ENCODE peak calls at places on chromosomes 4 and X, in five cellular contexts. U is upper lobe of left lung, G is HCT116, R is hepatocyte, Y is neural progenitor cell. B is an unnamed sample.
A peak's percentile ranks its signal among the peaks of the same experiment; 100 is the strongest.

GRCh38 chr4:135739354-135739753 is 1537.8 kb upstream of the PABPC4L start:
- DNase-seq in U (no peak), G (no peak), R (no peak), Y (no peak), B (no peak)

GRCh38 chrX:41781500-41781899 is 57.5 kb downstream of the GPR82 start:
- DNase-seq in U (no peak), G (peak; percentile 31), R (peak; percentile 60), Y (peak; percentile 59), B (no peak)

GRCh38 chr4:164384416-164384815 is 369.5 kb upstream of the SMIM31 start:
- DNase-seq in U (no peak), G (no peak), R (no peak), Y (no peak), B (no peak)

GRCh38 chrX:70424801-70425200 is 1.7 kb downstream of the GDPD2 start:
- DNase-seq in U (peak; percentile 44), G (no peak), R (no peak), Y (no peak), B (no peak)

GRCh38 chrX:42378857-42379256 is 399.1 kb downstream of the PPP1R2C start:
- DNase-seq in U (no peak), G (no peak), R (no peak), Y (no peak), B (no peak)

GRCh38 chrX:12804655-12805054 is 13.4 kb downstream of the PRPS2 start:
- DNase-seq in U (no peak), G (no peak), R (no peak), Y (no peak), B (no peak)

GRCh38 chr4:46765465-46765864 is 143.6 kb downstream of the COX7B2 start:
- DNase-seq in U (no peak), G (no peak), R (no peak), Y (no peak), B (no peak)

GRCh38 chrX:15146515-15146914 is 123.4 kb downstream of the ASB9 start:
- DNase-seq in U (no peak), G (no peak), R (peak; percentile 8), Y (peak; percentile 39), B (no peak)

GRCh38 chr4:166042510-166043055 is 169.5 kb downstream of the TLL1 start:
- DNase-seq in U (no peak), G (no peak), R (no peak), Y (peak; percentile 19), B (no peak)

GRCh38 chr4:77776182-77777134 is 42.7 kb downstream of the CNOT6L start:
- DNase-seq in U (no peak), G (no peak), R (no peak), Y (no peak), B (no peak)

GRCh38 chr4:71639380-71639779 is 144.5 kb downstream of the GC start:
- DNase-seq in U (no peak), G (no peak), R (no peak), Y (peak; percentile 8), B (no peak)

GRCh38 chrX:119228506-119229290 is 7.4 kb upstream of the PGRMC1 start:
- DNase-seq in U (no peak), G (no peak), R (peak; percentile 23), Y (no peak), B (no peak)

GRCh38 chr4:16119981-16120380 is 36.2 kb upstream of the PROM1 start:
- DNase-seq in U (no peak), G (no peak), R (no peak), Y (no peak), B (no peak)

GRCh38 chr4:86855572-86855971 is 6.4 kb upstream of the SLC10A6 start:
- DNase-seq in U (no peak), G (peak; percentile 18), R (peak; percentile 38), Y (no peak), B (no peak)

GRCh38 chr4:41196633-41197332 is 17.6 kb downstream of the APBB2 start:
- DNase-seq in U (no peak), G (no peak), R (no peak), Y (no peak), B (no peak)

GRCh38 chr4:183503497-183504063 is 1.3 kb upstream of the ING2 start:
- DNase-seq in U (no peak), G (no peak), R (no peak), Y (no peak), B (no peak)

GRCh38 chrX:1528884-1529203 is 8.1 kb downstream of the P2RY8 start:
- DNase-seq in U (no peak), G (no peak), R (no peak), Y (no peak), B (no peak)

GRCh38 chr4:151029537-151029936 is 14.5 kb upstream of the LRBA start:
- DNase-seq in U (no peak), G (no peak), R (no peak), Y (no peak), B (no peak)

GRCh38 chr4:3010998-3011397 is 47.6 kb downstream of the GRK4 start:
- DNase-seq in U (no peak), G (no peak), R (no peak), Y (no peak), B (no peak)

GRCh38 chr4:168794092-168794707 is 215.9 kb downstream of the CBR4 start:
- DNase-seq in U (peak; percentile 32), G (no peak), R (no peak), Y (no peak), B (no peak)
- H3K27ac ChIP-seq in U (no peak overlapping the region), G (no peak overlapping the region), R (peak overlapping the region; percentile 87), Y (no peak overlapping the region), B (no peak overlapping the region)

DNA sequence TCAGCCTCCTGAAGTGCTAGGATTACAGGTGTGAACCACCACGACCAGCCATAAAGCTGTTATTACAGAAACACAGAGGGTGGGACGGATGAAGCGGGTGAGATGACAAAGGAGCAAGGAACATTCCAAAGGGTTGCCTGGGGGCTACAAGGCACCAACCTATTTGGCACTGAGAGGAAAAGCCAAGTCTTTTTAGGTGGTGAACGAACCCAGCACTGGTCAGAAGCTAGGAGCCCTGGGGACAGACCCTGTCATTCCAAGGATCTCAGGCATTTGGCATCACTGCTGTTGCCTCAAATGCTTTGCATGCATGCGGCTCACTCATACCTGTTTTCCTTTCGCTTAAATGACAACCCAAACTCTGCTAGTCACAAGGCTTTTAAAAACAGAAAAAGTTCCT is 4.7 kb downstream of the MAP7D2 start:
- DNase-seq in U (no peak), G (no peak), R (no peak), Y (no peak), B (no peak)
- H3K27ac ChIP-seq in U (no peak overlapping the region), G (no peak overlapping the region), R (no peak overlapping the region), Y (no peak overlapping the region), B (no peak overlapping the region)

GRCh38 chr4:102506523-102506922 is 5.4 kb downstream of the NFKB1 start:
- DNase-seq in U (no peak), G (no peak), R (no peak), Y (no peak), B (no peak)
- H3K27ac ChIP-seq in U (no peak overlapping the region), G (no peak overlapping the region), R (no peak overlapping the region), Y (no peak overlapping the region), B (no peak overlapping the region)

GRCh38 chrX:115373308-115373707 is 83.8 kb downstream of the LUZP4 start:
- DNase-seq in U (no peak), G (no peak), R (no peak), Y (peak; percentile 52), B (no peak)
- H3K27ac ChIP-seq in U (no peak overlapping the region), G (no peak overlapping the region), R (no peak overlapping the region), Y (peak overlapping the region; percentile 36), B (no peak overlapping the region)

GRCh38 chr4:145690610-145691009 is 10.7 kb downstream of the C4orf51 start:
- DNase-seq in U (no peak), G (no peak), R (no peak), Y (no peak), B (no peak)

GRCh38 chr4:145697332-145697731 is 17.4 kb downstream of the C4orf51 start:
- DNase-seq in U (no peak), G (no peak), R (no peak), Y (no peak), B (no peak)

GRCh38 chr4:145698507-145698906 is 18.6 kb downstream of the C4orf51 start:
- DNase-seq in U (no peak), G (no peak), R (no peak), Y (no peak), B (no peak)

DNA sequence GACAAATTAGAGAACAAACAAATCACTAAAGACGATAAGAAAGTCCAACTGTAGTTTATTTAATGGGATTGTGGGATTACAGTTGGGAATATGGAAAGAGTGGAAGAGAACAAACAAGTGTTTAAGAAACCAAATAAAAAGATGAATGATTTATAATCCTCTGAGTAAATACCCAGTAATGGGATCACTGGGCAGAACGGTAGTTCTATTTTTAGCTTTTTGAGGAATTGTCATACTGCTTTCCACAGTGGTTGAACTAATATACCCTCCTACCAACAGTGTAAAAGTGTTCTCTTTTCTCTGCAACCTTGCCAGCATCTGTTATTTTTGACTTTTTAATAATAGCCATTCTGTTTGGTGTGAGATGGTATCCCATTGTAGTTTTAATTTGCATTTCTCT is 15.0 kb downstream of the C4orf51 start:
- DNase-seq in U (no peak), G (no peak), R (no peak), Y (no peak), B (no peak)
- H3K27ac ChIP-seq in U (no peak overlapping the region), G (no peak overlapping the region), R (no peak overlapping the region), Y (no peak overlapping the region), B (no peak overlapping the region)